ENCODE peak calls at places on chromosomes 12 and 14, in seven cellular contexts. One of them, this sample, is unnamed.

GRCh38 chr12:51941669-51942455 is 9.6 kb upstream of the ACVR1B start:
- DNase-seq in mesenchymal stem cell: no peak
- DNase-seq in H1: no peak
- DNase-seq in IMR-90: no peak
- DNase-seq in mesendoderm: no peak
- DNase-seq in trophoblast cell: no peak
- DNase-seq in H9: no peak
- DNase-seq in this sample: no peak

GRCh38 chr12:30753761-30754382 is 879 bp downstream of the CAPRIN2 start:
- DNase-seq in trophoblast cell: peak; percentile 70
- DNase-seq in mesenchymal stem cell: peak; percentile 55
- DNase-seq in mesendoderm: peak; percentile 48
- DNase-seq in IMR-90: peak; percentile 32
- DNase-seq in H1: no peak
- DNase-seq in H9: no peak
- DNase-seq in this sample: no peak

GRCh38 chr14:97177016-97177415 is 379.8 kb downstream of the VRK1 start:
- DNase-seq in H1: no peak
- DNase-seq in IMR-90: no peak
- DNase-seq in trophoblast cell: peak; percentile 75
- DNase-seq in mesendoderm: peak; percentile 54
- DNase-seq in H9: peak; percentile 44
- DNase-seq in mesenchymal stem cell: no peak
- DNase-seq in this sample: no peak

GRCh38 chr14:49545071-49545470 is 41.1 kb downstream of the RPS29 start:
- DNase-seq in trophoblast cell: peak; percentile 91
- DNase-seq in H1: no peak
- DNase-seq in mesendoderm: peak; percentile 70
- DNase-seq in IMR-90: no peak
- DNase-seq in mesenchymal stem cell: no peak
- DNase-seq in H9: no peak
- DNase-seq in this sample: no peak

GRCh38 chr12:54522213-54522612 is 24.7 kb downstream of the NCKAP1L start:
- DNase-seq in IMR-90: no peak
- DNase-seq in H1: no peak
- DNase-seq in mesenchymal stem cell: no peak
- DNase-seq in H9: no peak
- DNase-seq in mesendoderm: no peak
- DNase-seq in trophoblast cell: peak; percentile 88
- DNase-seq in this sample: no peak

GRCh38 chr12:31456562-31456961 is 130.6 kb upstream of the SINHCAF start:
- DNase-seq in mesendoderm: no peak
- DNase-seq in trophoblast cell: peak; percentile 23
- DNase-seq in mesenchymal stem cell: no peak
- DNase-seq in H1: no peak
- DNase-seq in IMR-90: no peak
- DNase-seq in H9: no peak
- DNase-seq in this sample: no peak

GRCh38 chr14:84584526-84584925 is 945.4 kb upstream of the FLRT2 start:
- DNase-seq in mesenchymal stem cell: no peak
- DNase-seq in trophoblast cell: no peak
- DNase-seq in mesendoderm: no peak
- DNase-seq in H1: no peak
- DNase-seq in H9: no peak
- DNase-seq in IMR-90: no peak
- DNase-seq in this sample: no peak

GRCh38 chr12:82996168-82996812 is 309.6 kb downstream of the TMTC2 start:
- DNase-seq in mesendoderm: no peak
- DNase-seq in trophoblast cell: no peak
- DNase-seq in H1: no peak
- DNase-seq in IMR-90: no peak
- DNase-seq in H9: no peak
- DNase-seq in mesenchymal stem cell: no peak
- DNase-seq in this sample: no peak

GRCh38 chr14:64758711-64759554 is 54.7 kb downstream of the PLEKHG3 start:
- DNase-seq in trophoblast cell: peak; percentile 82
- DNase-seq in H1: no peak
- DNase-seq in IMR-90: peak; percentile 97
- DNase-seq in mesendoderm: peak; percentile 92
- DNase-seq in H9: no peak
- DNase-seq in mesenchymal stem cell: peak; percentile 89
- DNase-seq in this sample: no peak

GRCh38 chr12:39723831-39724230 is 104.2 kb upstream of the ABCD2 start:
- DNase-seq in mesendoderm: peak; percentile 34
- DNase-seq in IMR-90: no peak
- DNase-seq in H1: no peak
- DNase-seq in trophoblast cell: peak; percentile 8
- DNase-seq in H9: peak; percentile 30
- DNase-seq in mesenchymal stem cell: peak; percentile 7
- DNase-seq in this sample: no peak

GRCh38 chr12:62910549-62911169 is 24.3 kb downstream of the PPM1H start:
- DNase-seq in mesenchymal stem cell: no peak
- DNase-seq in H9: no peak
- DNase-seq in mesendoderm: peak; percentile 95
- DNase-seq in IMR-90: no peak
- DNase-seq in trophoblast cell: no peak
- DNase-seq in H1: no peak
- DNase-seq in this sample: no peak
- H2BK5ac ChIP-seq in mesenchymal stem cell: no peak overlapping the region
- H2BK5ac ChIP-seq in H9: no peak overlapping the region
- H2BK5ac ChIP-seq in mesendoderm: no peak overlapping the region
- H2BK5ac ChIP-seq in IMR-90: no peak overlapping the region
- H2BK5ac ChIP-seq in trophoblast cell: no peak overlapping the region
- H2BK5ac ChIP-seq in H1: no peak overlapping the region
- H2BK5ac ChIP-seq in this sample: no peak overlapping the region

GRCh38 chr12:56634242-56634836 is 4.2 kb upstream of the BAZ2A start:
- DNase-seq in H9: peak; percentile 95
- DNase-seq in mesendoderm: peak; percentile 87
- DNase-seq in mesenchymal stem cell: peak; percentile 40
- DNase-seq in IMR-90: no peak
- DNase-seq in H1: no peak
- DNase-seq in trophoblast cell: peak; percentile 49
- DNase-seq in this sample: no peak
- H3K4me1 ChIP-seq in H9: peaks cover 14% of the 10 kb centered on the region
- H3K4me1 ChIP-seq in mesendoderm: peaks cover 17% of the 10 kb centered on the region
- H3K4me1 ChIP-seq in mesenchymal stem cell: peaks cover 27% of the 10 kb centered on the region
- H3K4me1 ChIP-seq in IMR-90: peaks cover 14% of the 10 kb centered on the region
- H3K4me1 ChIP-seq in H1: peaks cover 11% of the 10 kb centered on the region
- H3K4me1 ChIP-seq in trophoblast cell: peaks cover 10% of the 10 kb centered on the region
- H3K4me1 ChIP-seq in this sample: peaks cover 29% of the 10 kb centered on the region

GRCh38 chr14:101383737-101384338 is 177.5 kb upstream of the DIO3 start:
- DNase-seq in mesenchymal stem cell: no peak
- DNase-seq in IMR-90: no peak
- DNase-seq in mesendoderm: no peak
- DNase-seq in H9: no peak
- DNase-seq in H1: no peak
- DNase-seq in trophoblast cell: no peak
- DNase-seq in this sample: no peak
- H2BK5ac ChIP-seq in mesenchymal stem cell: no peak overlapping the region
- H2BK5ac ChIP-seq in IMR-90: no peak overlapping the region
- H2BK5ac ChIP-seq in mesendoderm: no peak overlapping the region
- H2BK5ac ChIP-seq in H9: no peak overlapping the region
- H2BK5ac ChIP-seq in H1: no peak overlapping the region
- H2BK5ac ChIP-seq in trophoblast cell: no peak overlapping the region
- H2BK5ac ChIP-seq in this sample: no peak overlapping the region

GRCh38 chr14:50806241-50806933 is 24.6 kb downstream of the NIN start:
- DNase-seq in H9: no peak
- DNase-seq in IMR-90: no peak
- DNase-seq in trophoblast cell: peak; percentile 61
- DNase-seq in mesendoderm: no peak
- DNase-seq in mesenchymal stem cell: no peak
- DNase-seq in H1: no peak
- DNase-seq in this sample: no peak

GRCh38 chr14:50801706-50802105 is 29.3 kb downstream of the NIN start:
- DNase-seq in mesendoderm: no peak
- DNase-seq in H1: no peak
- DNase-seq in mesenchymal stem cell: peak; percentile 42
- DNase-seq in trophoblast cell: no peak
- DNase-seq in IMR-90: peak; percentile 73
- DNase-seq in H9: no peak
- DNase-seq in this sample: no peak

GRCh38 chr14:50808053-50808452 is 22.9 kb downstream of the NIN start:
- DNase-seq in mesendoderm: no peak
- DNase-seq in mesenchymal stem cell: no peak
- DNase-seq in trophoblast cell: no peak
- DNase-seq in H1: no peak
- DNase-seq in H9: peak; percentile 40
- DNase-seq in IMR-90: no peak
- DNase-seq in this sample: no peak

GRCh38 chr14:50805396-50805795 is 25.6 kb downstream of the NIN start:
- DNase-seq in trophoblast cell: no peak
- DNase-seq in H1: no peak
- DNase-seq in mesendoderm: no peak
- DNase-seq in IMR-90: no peak
- DNase-seq in mesenchymal stem cell: no peak
- DNase-seq in H9: no peak
- DNase-seq in this sample: no peak

DNA sequence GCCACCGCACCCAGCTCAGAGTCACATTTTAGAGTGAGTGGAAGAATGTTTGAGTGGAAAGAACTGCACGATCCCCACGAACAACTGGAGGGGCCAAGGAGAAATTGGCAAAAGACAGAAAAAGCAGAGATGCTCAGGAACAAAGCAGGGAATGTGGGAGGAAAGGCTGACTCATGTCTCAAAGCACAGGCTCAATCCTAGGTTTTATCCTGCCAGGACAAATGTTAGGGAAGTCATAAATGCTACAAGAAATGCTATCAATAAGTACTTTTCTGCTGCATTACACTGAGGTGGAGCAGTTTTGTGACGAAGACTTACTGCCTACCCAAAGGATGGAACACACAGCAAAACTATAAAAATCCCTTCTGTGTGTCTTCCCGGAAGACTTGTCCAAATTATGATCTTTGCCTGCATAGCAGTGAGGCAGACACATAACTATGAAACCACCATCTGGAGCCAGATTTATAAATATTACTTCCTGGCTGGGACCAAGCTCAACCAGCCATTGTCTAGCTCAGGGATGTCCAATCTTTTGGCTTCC is 26.7 kb downstream of the NIN start:
- DNase-seq in IMR-90: peak; percentile 76
- DNase-seq in H1: no peak
- DNase-seq in H9: no peak
- DNase-seq in mesendoderm: no peak
- DNase-seq in trophoblast cell: peak; percentile 64
- DNase-seq in mesenchymal stem cell: peak; percentile 55
- DNase-seq in this sample: no peak
- H3K4me1 ChIP-seq in IMR-90: peaks cover 14% of the 10 kb centered on the region
- H3K4me1 ChIP-seq in H1: peaks cover 7% of the 10 kb centered on the region
- H3K4me1 ChIP-seq in H9: no peaks in the 10 kb centered on the region
- H3K4me1 ChIP-seq in mesendoderm: no peaks in the 10 kb centered on the region
- H3K4me1 ChIP-seq in trophoblast cell: no peaks in the 10 kb centered on the region
- H3K4me1 ChIP-seq in mesenchymal stem cell: no peaks in the 10 kb centered on the region
- H3K4me1 ChIP-seq in this sample: no peaks in the 10 kb centered on the region

DNA sequence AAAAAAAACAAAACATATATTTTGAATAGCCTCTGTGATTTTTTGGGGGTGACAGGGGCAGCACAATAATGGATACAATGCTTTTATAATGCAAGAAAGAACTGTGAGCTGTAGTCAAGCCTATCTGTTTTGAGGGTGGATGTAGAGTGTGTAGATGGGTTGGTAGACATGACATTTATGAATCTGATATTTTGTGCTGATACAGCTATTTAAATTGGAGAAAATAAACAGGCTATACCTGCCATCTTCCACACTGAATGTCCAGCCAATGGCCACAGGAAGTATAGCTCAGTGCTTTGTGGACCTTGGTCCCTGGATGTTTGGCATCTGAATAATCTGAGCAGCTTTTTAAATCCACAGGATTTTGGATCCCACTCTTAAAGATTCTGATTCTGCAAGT is 175.0 kb downstream of the NEDD1 start:
- DNase-seq in trophoblast cell: no peak
- DNase-seq in IMR-90: no peak
- DNase-seq in mesendoderm: no peak
- DNase-seq in H1: no peak
- DNase-seq in mesenchymal stem cell: no peak
- DNase-seq in H9: no peak
- DNase-seq in this sample: no peak
- H2BK5ac ChIP-seq in trophoblast cell: no peak overlapping the region
- H2BK5ac ChIP-seq in IMR-90: no peak overlapping the region
- H2BK5ac ChIP-seq in mesendoderm: no peak overlapping the region
- H2BK5ac ChIP-seq in H1: no peak overlapping the region
- H2BK5ac ChIP-seq in mesenchymal stem cell: no peak overlapping the region
- H2BK5ac ChIP-seq in H9: no peak overlapping the region
- H2BK5ac ChIP-seq in this sample: no peak overlapping the region

GRCh38 chr12:131385313-131386166 is 325.4 kb upstream of the SFSWAP start:
- DNase-seq in trophoblast cell: no peak
- DNase-seq in H9: no peak
- DNase-seq in IMR-90: no peak
- DNase-seq in mesenchymal stem cell: no peak
- DNase-seq in H1: no peak
- DNase-seq in mesendoderm: no peak
- DNase-seq in this sample: no peak
- H3K4me1 ChIP-seq in trophoblast cell: no peaks in the 10 kb centered on the region
- H3K4me1 ChIP-seq in H9: no peaks in the 10 kb centered on the region
- H3K4me1 ChIP-seq in IMR-90: no peaks in the 10 kb centered on the region
- H3K4me1 ChIP-seq in mesenchymal stem cell: no peaks in the 10 kb centered on the region
- H3K4me1 ChIP-seq in H1: no peaks in the 10 kb centered on the region
- H3K4me1 ChIP-seq in mesendoderm: no peaks in the 10 kb centered on the region
- H3K4me1 ChIP-seq in this sample: peaks cover 9% of the 10 kb centered on the region

DNA sequence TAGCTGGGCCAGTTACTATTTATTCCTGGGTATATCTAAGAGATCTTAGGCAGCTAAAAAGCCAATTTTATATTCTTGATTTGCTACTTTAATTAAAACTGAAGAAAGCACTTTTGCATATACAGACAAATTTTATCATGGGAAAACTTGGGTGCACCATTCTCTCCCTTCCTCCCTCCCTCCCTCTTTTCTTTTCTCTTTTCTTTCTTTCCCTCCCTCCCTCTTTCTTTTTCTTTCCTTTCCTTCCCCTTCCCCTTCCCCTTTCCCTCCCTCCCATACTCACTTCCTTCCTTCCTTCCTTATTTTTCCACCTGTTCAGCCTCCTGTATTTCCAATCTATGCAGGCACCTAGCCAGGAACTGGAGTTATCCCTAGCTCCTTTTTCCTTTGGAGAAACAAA is 94.8 kb downstream of the NTN4 start:
- DNase-seq in H9: no peak
- DNase-seq in IMR-90: no peak
- DNase-seq in mesendoderm: no peak
- DNase-seq in trophoblast cell: no peak
- DNase-seq in H1: no peak
- DNase-seq in mesenchymal stem cell: no peak
- DNase-seq in this sample: no peak
- H2BK5ac ChIP-seq in H9: no peak overlapping the region
- H2BK5ac ChIP-seq in IMR-90: no peak overlapping the region
- H2BK5ac ChIP-seq in mesendoderm: no peak overlapping the region
- H2BK5ac ChIP-seq in trophoblast cell: no peak overlapping the region
- H2BK5ac ChIP-seq in H1: no peak overlapping the region
- H2BK5ac ChIP-seq in mesenchymal stem cell: no peak overlapping the region
- H2BK5ac ChIP-seq in this sample: no peak overlapping the region